ENCODE peak calls at places on chromosomes 7 and 10, in four cellular contexts. One of them, this sample, is unnamed.

GRCh38 chr7:19249281-19249680 is 104.1 kb upstream of the FERD3L start:
- DNase-seq in upper lobe of left lung: no peak
- DNase-seq in GM12878: no peak
- DNase-seq in transverse colon: no peak
- DNase-seq in this sample: no peak

GRCh38 chr10:76547352-76547972 is 1090.1 kb downstream of the KCNMA1 start:
- DNase-seq in GM12878: no peak
- DNase-seq in upper lobe of left lung: no peak
- DNase-seq in transverse colon: peak; percentile 82
- DNase-seq in this sample: peak; percentile 88

GRCh38 chr7:82629583-82629982 is 186.0 kb upstream of the CACNA2D1 start:
- DNase-seq in transverse colon: no peak
- DNase-seq in GM12878: no peak
- DNase-seq in upper lobe of left lung: no peak
- DNase-seq in this sample: no peak

GRCh38 chr10:688287-688620 is 1.2 kb downstream of the DIP2C start:
- DNase-seq in upper lobe of left lung: no peak
- DNase-seq in GM12878: no peak
- DNase-seq in transverse colon: no peak
- DNase-seq in this sample: no peak

GRCh38 chr7:85750454-85750949 is 563.6 kb upstream of the SEMA3D start:
- DNase-seq in transverse colon: no peak
- DNase-seq in GM12878: no peak
- DNase-seq in upper lobe of left lung: peak; percentile 34
- DNase-seq in this sample: no peak

GRCh38 chr10:63554666-63555065 is 33.5 kb downstream of the REEP3 start:
- DNase-seq in transverse colon: peak; percentile 41
- DNase-seq in GM12878: peak; percentile 19
- DNase-seq in upper lobe of left lung: no peak
- DNase-seq in this sample: no peak

GRCh38 chr10:132920101-132920925 is 22.1 kb downstream of the CFAP46 start:
- DNase-seq in GM12878: no peak
- DNase-seq in upper lobe of left lung: peak; percentile 83
- DNase-seq in transverse colon: no peak
- DNase-seq in this sample: no peak

GRCh38 chr7:94939393-94939792 is 32.0 kb downstream of the PPP1R9A start:
- DNase-seq in GM12878: no peak
- DNase-seq in upper lobe of left lung: no peak
- DNase-seq in transverse colon: no peak
- DNase-seq in this sample: no peak

GRCh38 chr7:115693779-115694178 is 336.8 kb downstream of the TFEC start:
- DNase-seq in transverse colon: no peak
- DNase-seq in upper lobe of left lung: no peak
- DNase-seq in GM12878: no peak
- DNase-seq in this sample: no peak

GRCh38 chr7:143351060-143351459 is 11.5 kb downstream of the FAM131B start:
- DNase-seq in GM12878: no peak
- DNase-seq in upper lobe of left lung: no peak
- DNase-seq in transverse colon: no peak
- DNase-seq in this sample: no peak

GRCh38 chr10:130559213-130559944 is 423.2 kb downstream of the GLRX3 start:
- DNase-seq in upper lobe of left lung: peak; percentile 58
- DNase-seq in transverse colon: no peak
- DNase-seq in GM12878: no peak
- DNase-seq in this sample: no peak

GRCh38 chr10:28996947-28997551 is 291.8 kb upstream of the LYZL1 start:
- DNase-seq in GM12878: no peak
- DNase-seq in transverse colon: no peak
- DNase-seq in upper lobe of left lung: no peak
- DNase-seq in this sample: no peak

GRCh38 chr7:63927261-63927660 is 71.4 kb upstream of the ZNF722 start:
- DNase-seq in transverse colon: no peak
- DNase-seq in upper lobe of left lung: no peak
- DNase-seq in GM12878: no peak
- DNase-seq in this sample: no peak

GRCh38 chr10:16986406-16987128 is 143.0 kb downstream of the CUBN start:
- DNase-seq in upper lobe of left lung: no peak
- DNase-seq in transverse colon: no peak
- DNase-seq in GM12878: no peak
- DNase-seq in this sample: no peak

GRCh38 chr10:31961264-31961663 is 32.6 kb upstream of the ARHGAP12 start:
- DNase-seq in upper lobe of left lung: no peak
- DNase-seq in GM12878: no peak
- DNase-seq in transverse colon: no peak
- DNase-seq in this sample: peak; percentile 32

GRCh38 chr7:152006336-152006735 is 19.1 kb upstream of the GALNT11 start:
- DNase-seq in upper lobe of left lung: no peak
- DNase-seq in transverse colon: no peak
- DNase-seq in GM12878: no peak
- DNase-seq in this sample: no peak

GRCh38 chr7:135166338-135166989 is 4.0 kb downstream of the CYREN start:
- DNase-seq in GM12878: no peak
- DNase-seq in transverse colon: no peak
- DNase-seq in upper lobe of left lung: peak; percentile 58
- DNase-seq in this sample: no peak

GRCh38 chr7:19619122-19619521 is 89.7 kb downstream of the POLR1F start:
- DNase-seq in upper lobe of left lung: no peak
- DNase-seq in transverse colon: no peak
- DNase-seq in GM12878: no peak
- DNase-seq in this sample: no peak

GRCh38 chr10:87864497-87865059 is 1.2 kb downstream of the PTEN start:
- DNase-seq in GM12878: no peak
- DNase-seq in transverse colon: no peak
- DNase-seq in upper lobe of left lung: no peak
- DNase-seq in this sample: no peak

GRCh38 chr7:41964354-41964753 is 261.5 kb upstream of the INHBA start:
- DNase-seq in upper lobe of left lung: no peak
- DNase-seq in transverse colon: no peak
- DNase-seq in GM12878: no peak
- DNase-seq in this sample: no peak

GRCh38 chr10:44020322-44021111 is 364.4 kb downstream of the CXCL12 start:
- DNase-seq in transverse colon: peak; percentile 28
- DNase-seq in GM12878: peak; percentile 42
- DNase-seq in upper lobe of left lung: no peak
- DNase-seq in this sample: peak; percentile 40

GRCh38 chr10:22624289-22624738 is 90.1 kb downstream of the PIP4K2A start:
- DNase-seq in upper lobe of left lung: no peak
- DNase-seq in transverse colon: no peak
- DNase-seq in GM12878: no peak
- DNase-seq in this sample: no peak

DNA sequence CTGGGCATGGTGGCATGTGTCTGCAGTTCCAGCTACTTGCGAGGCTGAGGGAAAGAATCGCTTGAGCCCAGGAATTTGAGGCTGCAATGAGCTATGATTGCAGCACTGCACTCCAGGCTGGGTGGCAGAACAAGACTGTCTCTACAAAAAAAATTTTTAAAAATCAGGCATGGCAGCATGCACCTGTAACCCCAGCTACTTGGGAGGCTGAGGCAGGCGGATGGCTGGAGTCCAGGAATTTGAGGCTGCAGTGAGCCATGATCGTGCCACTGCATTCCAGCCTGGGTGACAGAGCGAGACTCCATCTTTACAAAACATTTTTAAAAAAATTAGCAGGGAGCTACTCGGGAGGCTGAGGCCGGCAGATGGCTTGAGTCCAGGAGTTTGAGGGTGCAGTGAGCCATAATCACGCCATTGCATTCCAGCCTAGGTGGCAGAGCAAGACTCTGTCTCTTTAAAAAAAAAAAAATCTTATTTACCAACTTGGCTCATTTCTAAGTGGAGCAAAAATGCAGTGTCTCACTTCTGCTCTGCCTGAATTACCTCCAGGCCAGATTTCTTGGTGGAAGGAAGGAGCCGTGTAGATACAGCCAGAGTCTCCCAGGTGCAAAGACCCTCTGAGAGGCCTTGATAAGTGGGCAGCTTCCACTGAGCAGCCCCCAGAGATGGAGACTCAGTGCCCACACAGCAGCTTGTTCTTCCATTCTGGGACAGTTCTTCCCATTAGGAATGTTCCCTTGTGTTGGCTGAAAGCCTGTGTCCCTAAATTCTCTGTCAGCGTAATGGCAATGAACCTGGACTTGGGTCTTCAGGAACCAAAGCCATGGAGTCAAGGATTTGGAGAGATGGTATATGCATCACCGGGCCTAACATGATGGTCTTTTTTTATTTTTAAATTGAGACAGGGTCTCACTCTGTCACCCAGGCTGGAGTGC is 30.0 kb downstream of the GTF2IRD1 start:
- DNase-seq in GM12878: no peak
- DNase-seq in transverse colon: no peak
- DNase-seq in upper lobe of left lung: no peak
- DNase-seq in this sample: no peak
- TF ChIP-seq EP300 in GM12878: no peak
- TF ChIP-seq EP300 in transverse colon: no peak
- TF ChIP-seq EP300 in upper lobe of left lung: no peak
- TF ChIP-seq EP300 in this sample: no peak

DNA sequence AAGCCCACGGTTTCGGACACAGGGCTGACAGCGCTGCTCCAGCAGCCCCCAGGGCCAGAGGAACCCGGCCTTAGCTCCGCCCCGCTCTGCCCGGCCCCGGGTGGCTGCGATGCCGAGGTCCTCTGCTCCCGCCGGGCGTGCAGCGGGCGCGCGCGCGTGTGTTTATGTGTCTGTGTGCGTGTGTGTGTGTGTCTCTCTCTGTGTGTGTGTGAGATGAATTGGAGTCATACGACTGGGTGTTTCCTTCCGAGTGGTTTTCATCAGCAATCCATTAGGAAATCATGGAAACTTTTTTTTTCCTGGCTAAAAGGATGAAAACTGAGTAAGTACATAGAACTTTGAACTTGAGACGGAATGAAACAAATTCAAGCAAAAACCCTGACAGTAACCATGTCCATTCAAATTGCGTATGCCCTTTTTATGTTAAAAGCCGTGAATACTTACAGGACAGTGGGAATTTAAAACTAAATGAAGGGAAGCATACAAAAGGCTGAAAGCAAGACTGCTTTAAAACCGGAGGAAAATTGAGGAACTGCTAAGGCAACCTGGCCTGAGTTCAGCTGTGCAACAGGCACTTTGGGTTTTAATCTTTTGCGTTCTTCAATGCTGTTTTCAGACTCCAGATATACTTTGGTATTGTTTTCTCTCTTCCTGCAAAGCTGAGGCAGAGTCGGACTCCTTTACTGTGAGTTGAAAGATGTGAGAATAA is at the start of gene CPED1:
- DNase-seq in GM12878: no peak
- DNase-seq in transverse colon: peak; percentile 73
- DNase-seq in upper lobe of left lung: peak; percentile 95
- DNase-seq in this sample: peak; percentile 60
- TF ChIP-seq POLR2A in GM12878: no peak
- TF ChIP-seq POLR2A in transverse colon: no peak
- TF ChIP-seq POLR2A in upper lobe of left lung: no peak
- TF ChIP-seq POLR2A in this sample: no peak

GRCh38 chr10:34730726-34731125 is 84.4 kb downstream of the PARD3 start:
- DNase-seq in GM12878: no peak
- DNase-seq in transverse colon: no peak
- DNase-seq in upper lobe of left lung: no peak
- DNase-seq in this sample: no peak

GRCh38 chr10:34729619-34730018 is 85.5 kb downstream of the PARD3 start:
- DNase-seq in upper lobe of left lung: no peak
- DNase-seq in GM12878: no peak
- DNase-seq in transverse colon: no peak
- DNase-seq in this sample: no peak

GRCh38 chr10:34728361-34728760 is 86.7 kb downstream of the PARD3 start:
- DNase-seq in transverse colon: no peak
- DNase-seq in upper lobe of left lung: no peak
- DNase-seq in GM12878: no peak
- DNase-seq in this sample: no peak

GRCh38 chr10:34726862-34727261 is 88.2 kb downstream of the PARD3 start:
- DNase-seq in GM12878: no peak
- DNase-seq in upper lobe of left lung: no peak
- DNase-seq in transverse colon: no peak
- DNase-seq in this sample: no peak

GRCh38 chr10:34727595-34728033 is 87.5 kb downstream of the PARD3 start:
- DNase-seq in upper lobe of left lung: no peak
- DNase-seq in transverse colon: no peak
- DNase-seq in GM12878: no peak
- DNase-seq in this sample: no peak
- TF ChIP-seq POLR2AphosphoS5 in upper lobe of left lung: no peak
- TF ChIP-seq POLR2AphosphoS5 in transverse colon: no peak
- TF ChIP-seq POLR2AphosphoS5 in GM12878: no peak
- TF ChIP-seq POLR2AphosphoS5 in this sample: no peak

GRCh38 chr7:47795631-47796030 is 152.6 kb downstream of the PKD1L1 start:
- DNase-seq in transverse colon: no peak
- DNase-seq in upper lobe of left lung: no peak
- DNase-seq in GM12878: no peak
- DNase-seq in this sample: no peak
- TF ChIP-seq EP300 in transverse colon: no peak
- TF ChIP-seq EP300 in upper lobe of left lung: no peak
- TF ChIP-seq EP300 in GM12878: no peak
- TF ChIP-seq EP300 in this sample: no peak

GRCh38 chr10:78263521-78263988 is 229.9 kb downstream of the RPS24 start:
- DNase-seq in transverse colon: no peak
- DNase-seq in upper lobe of left lung: no peak
- DNase-seq in GM12878: no peak
- DNase-seq in this sample: no peak
- TF ChIP-seq POLR2A in transverse colon: no peak
- TF ChIP-seq POLR2A in upper lobe of left lung: no peak
- TF ChIP-seq POLR2A in GM12878: no peak
- TF ChIP-seq POLR2A in this sample: no peak

GRCh38 chr10:113047151-113047550 is 97.1 kb downstream of the TCF7L2 start:
- DNase-seq in GM12878: no peak
- DNase-seq in transverse colon: no peak
- DNase-seq in upper lobe of left lung: no peak
- DNase-seq in this sample: no peak
- TF ChIP-seq POLR2AphosphoS5 in GM12878: no peak
- TF ChIP-seq POLR2AphosphoS5 in transverse colon: no peak
- TF ChIP-seq POLR2AphosphoS5 in upper lobe of left lung: no peak
- TF ChIP-seq POLR2AphosphoS5 in this sample: no peak

DNA sequence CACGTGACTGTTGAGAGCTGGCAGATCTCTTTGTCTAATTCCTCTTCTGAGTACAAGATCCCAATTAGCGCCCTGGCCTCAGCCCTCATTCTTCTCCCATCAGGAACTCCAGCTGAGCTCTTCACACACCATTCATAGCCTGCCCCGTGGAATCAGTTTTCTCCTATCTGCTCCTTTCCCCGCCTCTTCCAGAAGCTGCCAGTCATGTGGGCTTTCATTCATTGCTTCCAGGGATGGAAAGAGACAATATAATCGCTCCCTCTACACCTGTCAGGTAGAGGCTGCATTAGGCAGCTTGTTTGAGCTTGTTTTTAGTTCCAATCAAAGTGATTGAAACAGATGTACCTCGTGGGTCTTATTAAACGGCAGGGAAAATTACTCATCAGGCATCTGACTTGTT is 515.8 kb downstream of the TYW1 start:
- DNase-seq in upper lobe of left lung: no peak
- DNase-seq in GM12878: no peak
- DNase-seq in transverse colon: no peak
- DNase-seq in this sample: no peak
- TF ChIP-seq EP300 in upper lobe of left lung: no peak
- TF ChIP-seq EP300 in GM12878: no peak
- TF ChIP-seq EP300 in transverse colon: no peak
- TF ChIP-seq EP300 in this sample: no peak